ENCODE peak calls at places on chromosome 22, in eight cellular contexts. Z is activated CD4-positive, alpha-beta T cell treated with anti-CD3 and anti-CD28 coated beads for 48 hours; L is fibroblast of lung; G is stimulated activated CD8-positive, alpha-beta memory T cell treated with anti-CD3 and anti-CD28 coated beads, Interleukin-4, amount 100 ng/mL, for 4 hours; M is lung microvascular endothelial cell; P is GM12864; F is A172; K is anterior cingulate cortex. T is an unnamed sample.

GRCh38 chr22:20111689-20112622 is 3.9 kb upstream of the RANBP1 start:
- DNase-seq in P (no peak), G (no peak), F (no peak), K (no peak), M (no peak), L (no peak), Z (no peak), T (no peak)

GRCh38 chr22:46514592-46515207 is 22.7 kb downstream of the CELSR1 start:
- DNase-seq in Z (no peak), G (no peak), P (no peak), K (no peak), M (peak; percentile 13), F (peak; percentile 73), L (peak; percentile 23), T (no peak)

GRCh38 chr22:44909241-44909640 is 100.6 kb downstream of the PHF21B start:
- DNase-seq in P (no peak), M (no peak), Z (no peak), G (no peak), K (no peak), L (no peak), F (no peak), T (no peak)

GRCh38 chr22:23305922-23306374 is 125.6 kb downstream of the BCR start:
- DNase-seq in G (no peak), M (peak; percentile 96), F (no peak), K (peak; percentile 25), L (peak; percentile 93), P (no peak), Z (no peak), T (peak; percentile 54)

GRCh38 chr22:43848366-43849171 is 13.7 kb downstream of the SULT4A1 start:
- DNase-seq in Z (no peak), K (no peak), P (no peak), M (peak; percentile 20), F (no peak), G (no peak), L (peak; percentile 71), T (no peak)

GRCh38 chr22:29334696-29335344 is 19.3 kb upstream of the RASL10A start:
- DNase-seq in K (no peak), Z (no peak), F (no peak), P (no peak), G (no peak), L (no peak), M (no peak), T (no peak)

GRCh38 chr22:21708960-21709359 is 26.6 kb downstream of the YPEL1 start:
- DNase-seq in F (no peak), P (no peak), K (no peak), M (no peak), Z (no peak), L (no peak), G (no peak), T (no peak)

GRCh38 chr22:23063539-23064380 is 6.6 kb upstream of the GNAZ start:
- DNase-seq in G (no peak), P (no peak), L (no peak), M (no peak), F (no peak), Z (peak; percentile 1), K (no peak), T (no peak)

GRCh38 chr22:25745341-25746011 is 3.5 kb downstream of the MYO18B start:
- DNase-seq in G (no peak), P (no peak), F (peak; percentile 60), Z (peak; percentile 49), K (no peak), L (peak; percentile 67), M (no peak), T (no peak)

GRCh38 chr22:44237290-44237689 is 56.6 kb downstream of the PARVG start:
- DNase-seq in M (no peak), P (no peak), F (no peak), G (no peak), Z (no peak), L (no peak), K (no peak), T (no peak)

GRCh38 chr22:46374663-46375474 is 39.4 kb downstream of the TRMU start:
- DNase-seq in F (no peak), G (no peak), L (no peak), M (no peak), Z (no peak), P (no peak), K (no peak), T (no peak)

GRCh38 chr22:19680911-19681862 is 33.1 kb upstream of the SEPTIN5 start:
- DNase-seq in G (no peak), P (no peak), Z (no peak), F (no peak), M (no peak), K (no peak), L (peak; percentile 18), T (no peak)

GRCh38 chr22:45336971-45337431 is 27.3 kb downstream of the FAM118A start:
- DNase-seq in M (peak; percentile 97), G (no peak), P (no peak), L (peak; percentile 63), F (no peak), K (no peak), Z (no peak), T (peak; percentile 43)

GRCh38 chr22:26168199-26168915 is 905 bp upstream of the SEZ6L start:
- DNase-seq in F (no peak), M (no peak), L (no peak), Z (no peak), G (no peak), P (no peak), K (no peak), T (no peak)

GRCh38 chr22:38698407-38699094 is 2.2 kb downstream of the JOSD1 start:
- DNase-seq in P (no peak), M (no peak), G (no peak), L (no peak), Z (no peak), K (no peak), F (no peak), T (no peak)

GRCh38 chr22:42472671-42473070 is 40.5 kb upstream of the NFAM1 start:
- DNase-seq in M (no peak), G (no peak), Z (no peak), P (no peak), L (no peak), F (no peak), K (no peak), T (no peak)

GRCh38 chr22:23503142-23503541 is 76.9 kb downstream of the IGLL1 start:
- DNase-seq in M (no peak), G (no peak), P (no peak), F (no peak), Z (no peak), L (no peak), K (no peak), T (no peak)

GRCh38 chr22:38017272-38017920 is 33.0 kb upstream of the SOX10 start:
- DNase-seq in Z (no peak), F (no peak), K (no peak), M (peak; percentile 57), L (peak; percentile 54), P (no peak), G (no peak), T (peak; percentile 58)

GRCh38 chr22:44199866-44200265 is 19.1 kb downstream of the PARVG start:
- DNase-seq in G (no peak), L (no peak), Z (no peak), P (no peak), F (no peak), M (no peak), K (no peak), T (no peak)

GRCh38 chr22:22940961-22941605 is 53.5 kb downstream of the IGLL5 start:
- DNase-seq in F (no peak), L (no peak), K (no peak), Z (no peak), G (no peak), M (no peak), P (no peak), T (no peak)

GRCh38 chr22:47388778-47389177 is 626.3 kb downstream of the TBC1D22A start:
- DNase-seq in K (no peak), Z (no peak), G (no peak), L (no peak), M (no peak), F (no peak), P (no peak), T (no peak)

GRCh38 chr22:20463324-20464095 is 25.9 kb upstream of the SCARF2 start:
- DNase-seq in K (no peak), P (no peak), L (no peak), F (no peak), Z (no peak), G (no peak), M (no peak), T (no peak)

GRCh38 chr22:19226428-19226827 is 47.9 kb upstream of the SLC25A1 start:
- DNase-seq in G (no peak), K (no peak), F (no peak), M (no peak), Z (no peak), L (no peak), P (no peak), T (no peak)

GRCh38 chr22:50698546-50698945 is 25.9 kb downstream of the SHANK3 start:
- DNase-seq in Z (no peak), G (no peak), P (no peak), F (no peak), L (no peak), K (no peak), M (peak; percentile 71), T (no peak)

GRCh38 chr22:31092161-31092560 is 11.0 kb downstream of the SMTN start:
- DNase-seq in M (no peak), F (no peak), K (no peak), Z (no peak), P (no peak), L (no peak), G (no peak), T (no peak)

GRCh38 chr22:22565991-22566390 is 6.9 kb upstream of the PRAME start:
- DNase-seq in K (no peak), M (peak; percentile 31), P (no peak), L (peak; percentile 76), Z (no peak), F (no peak), G (no peak), T (no peak)

GRCh38 chr22:42742940-42743339 is 22.3 kb upstream of the A4GALT start:
- DNase-seq in L (no peak), P (no peak), Z (no peak), M (no peak), G (no peak), F (no peak), K (no peak), T (peak; percentile 40)

GRCh38 chr22:30813936-30814335 is 119.3 kb downstream of the OSBP2 start:
- DNase-seq in G (no peak), Z (no peak), P (no peak), K (no peak), F (no peak), M (peak; percentile 19), L (no peak), T (no peak)

GRCh38 chr22:30992565-30992964 is 23.5 kb downstream of the TUG1 start:
- DNase-seq in M (no peak), L (no peak), P (no peak), K (no peak), G (no peak), F (no peak), Z (no peak), T (no peak)

GRCh38 chr22:19046719-19047609 is 75.2 kb downstream of the DGCR2 start:
- DNase-seq in Z (no peak), M (no peak), K (no peak), F (no peak), G (no peak), L (no peak), P (no peak), T (no peak)

GRCh38 chr22:38187413-38188212 is 6.0 kb upstream of the PLA2G6 start:
- DNase-seq in Z (no peak), L (peak; percentile 61), G (no peak), K (no peak), F (no peak), P (no peak), M (peak; percentile 62), T (no peak)

GRCh38 chr22:49995413-49996191 is 17.0 kb downstream of the IL17REL start:
- DNase-seq in G (no peak), Z (no peak), P (no peak), F (no peak), L (no peak), M (no peak), K (no peak), T (no peak)